ENCODE peak calls at places on chromosomes 12 and 14, in seven cellular contexts. One of them, this sample, is unnamed.
A peak's percentile ranks its signal among the peaks of the same experiment; 100 is the strongest.

GRCh38 chr12:6241495-6241894 is 41.3 kb downstream of the CD9 start:
- DNase-seq in Panc1: no peak
- DNase-seq in HepG2: no peak
- DNase-seq in stomach: peak; percentile 93
- DNase-seq in prostate gland: peak; percentile 62
- DNase-seq in sigmoid colon: no peak
- DNase-seq in HL-60: no peak
- DNase-seq in this sample: no peak

GRCh38 chr12:131795688-131796410 is 32.3 kb upstream of the MMP17 start:
- DNase-seq in sigmoid colon: no peak
- DNase-seq in stomach: no peak
- DNase-seq in prostate gland: peak; percentile 42
- DNase-seq in HL-60: no peak
- DNase-seq in HepG2: no peak
- DNase-seq in Panc1: no peak
- DNase-seq in this sample: no peak

GRCh38 chr12:40691913-40692616 is at the start of gene CNTN1:
- DNase-seq in sigmoid colon: peak; percentile 83
- DNase-seq in HepG2: no peak
- DNase-seq in prostate gland: peak; percentile 46
- DNase-seq in stomach: no peak
- DNase-seq in Panc1: no peak
- DNase-seq in HL-60: no peak
- DNase-seq in this sample: no peak

GRCh38 chr12:47356129-47356622 is 276.4 kb upstream of the AMIGO2 start:
- DNase-seq in HL-60: peak; percentile 42
- DNase-seq in prostate gland: no peak
- DNase-seq in sigmoid colon: no peak
- DNase-seq in HepG2: no peak
- DNase-seq in stomach: no peak
- DNase-seq in Panc1: no peak
- DNase-seq in this sample: no peak

GRCh38 chr12:50186667-50187066 is 19.5 kb upstream of the CERS5 start:
- DNase-seq in HepG2: no peak
- DNase-seq in sigmoid colon: no peak
- DNase-seq in HL-60: no peak
- DNase-seq in stomach: no peak
- DNase-seq in prostate gland: no peak
- DNase-seq in Panc1: no peak
- DNase-seq in this sample: no peak

GRCh38 chr14:100608586-100609330 is 21.5 kb upstream of the BEGAIN start:
- DNase-seq in sigmoid colon: peak; percentile 46
- DNase-seq in HL-60: no peak
- DNase-seq in prostate gland: no peak
- DNase-seq in HepG2: no peak
- DNase-seq in stomach: no peak
- DNase-seq in Panc1: no peak
- DNase-seq in this sample: no peak

GRCh38 chr12:103519632-103520031 is 23.9 kb upstream of the C12orf42 start:
- DNase-seq in Panc1: no peak
- DNase-seq in prostate gland: no peak
- DNase-seq in HepG2: no peak
- DNase-seq in sigmoid colon: no peak
- DNase-seq in HL-60: no peak
- DNase-seq in stomach: no peak
- DNase-seq in this sample: no peak

GRCh38 chr14:102809870-102810269 is 32.6 kb downstream of the TRAF3 start:
- DNase-seq in stomach: no peak
- DNase-seq in sigmoid colon: no peak
- DNase-seq in Panc1: no peak
- DNase-seq in HL-60: no peak
- DNase-seq in HepG2: no peak
- DNase-seq in prostate gland: no peak
- DNase-seq in this sample: no peak

GRCh38 chr12:49064767-49065152 is 4.2 kb upstream of the KMT2D start:
- DNase-seq in sigmoid colon: no peak
- DNase-seq in prostate gland: no peak
- DNase-seq in HepG2: no peak
- DNase-seq in HL-60: no peak
- DNase-seq in stomach: no peak
- DNase-seq in Panc1: no peak
- DNase-seq in this sample: no peak

GRCh38 chr12:116454076-116454475 is 105.1 kb upstream of the MAP1LC3B2 start:
- DNase-seq in Panc1: no peak
- DNase-seq in HepG2: no peak
- DNase-seq in stomach: no peak
- DNase-seq in HL-60: no peak
- DNase-seq in sigmoid colon: no peak
- DNase-seq in prostate gland: no peak
- DNase-seq in this sample: no peak

GRCh38 chr12:30630378-30631285 is 65.0 kb downstream of the IPO8 start:
- DNase-seq in stomach: no peak
- DNase-seq in HL-60: no peak
- DNase-seq in sigmoid colon: no peak
- DNase-seq in prostate gland: no peak
- DNase-seq in HepG2: no peak
- DNase-seq in Panc1: no peak
- DNase-seq in this sample: no peak

GRCh38 chr12:105860556-105861207 is 278.1 kb downstream of the NUAK1 start:
- DNase-seq in prostate gland: peak; percentile 56
- DNase-seq in stomach: no peak
- DNase-seq in HL-60: no peak
- DNase-seq in sigmoid colon: no peak
- DNase-seq in Panc1: no peak
- DNase-seq in HepG2: peak; percentile 19
- DNase-seq in this sample: no peak

GRCh38 chr12:65533177-65533883 is 254.8 kb downstream of the MSRB3 start:
- DNase-seq in sigmoid colon: no peak
- DNase-seq in stomach: no peak
- DNase-seq in HL-60: no peak
- DNase-seq in prostate gland: no peak
- DNase-seq in Panc1: no peak
- DNase-seq in HepG2: no peak
- DNase-seq in this sample: no peak

GRCh38 chr12:68240079-68240478 is 13.3 kb downstream of the IL22 start:
- DNase-seq in Panc1: no peak
- DNase-seq in stomach: no peak
- DNase-seq in sigmoid colon: no peak
- DNase-seq in HL-60: no peak
- DNase-seq in HepG2: no peak
- DNase-seq in prostate gland: no peak
- DNase-seq in this sample: no peak

GRCh38 chr12:124453419-124454351 is 113.7 kb downstream of the NCOR2 start:
- DNase-seq in prostate gland: no peak
- DNase-seq in Panc1: peak; percentile 46
- DNase-seq in HL-60: peak; percentile 88
- DNase-seq in stomach: peak; percentile 70
- DNase-seq in sigmoid colon: peak; percentile 90
- DNase-seq in HepG2: no peak
- DNase-seq in this sample: peak; percentile 95

GRCh38 chr12:25854991-25855390 is 103.5 kb upstream of the RASSF8 start:
- DNase-seq in stomach: no peak
- DNase-seq in HL-60: no peak
- DNase-seq in sigmoid colon: no peak
- DNase-seq in prostate gland: no peak
- DNase-seq in Panc1: no peak
- DNase-seq in HepG2: no peak
- DNase-seq in this sample: no peak

GRCh38 chr12:110079477-110080400 is 31.4 kb upstream of the C12orf76 start:
- DNase-seq in HL-60: no peak
- DNase-seq in Panc1: no peak
- DNase-seq in sigmoid colon: peak; percentile 72
- DNase-seq in stomach: peak; percentile 44
- DNase-seq in HepG2: peak; percentile 96
- DNase-seq in prostate gland: no peak
- DNase-seq in this sample: peak; percentile 64

GRCh38 chr12:93497456-93497855 is 30.1 kb downstream of the MRPL42 start:
- DNase-seq in stomach: no peak
- DNase-seq in prostate gland: no peak
- DNase-seq in sigmoid colon: no peak
- DNase-seq in Panc1: no peak
- DNase-seq in HL-60: no peak
- DNase-seq in HepG2: no peak
- DNase-seq in this sample: no peak

GRCh38 chr12:133026996-133027395 is 10.3 kb upstream of the ZNF84 start:
- DNase-seq in HepG2: no peak
- DNase-seq in sigmoid colon: no peak
- DNase-seq in prostate gland: no peak
- DNase-seq in Panc1: no peak
- DNase-seq in HL-60: no peak
- DNase-seq in stomach: no peak
- DNase-seq in this sample: no peak
- TF ChIP-seq POLR2AphosphoS5 in HepG2: no peak
- TF ChIP-seq POLR2AphosphoS5 in sigmoid colon: no peak
- TF ChIP-seq POLR2AphosphoS5 in prostate gland: no peak
- TF ChIP-seq POLR2AphosphoS5 in Panc1: no peak
- TF ChIP-seq POLR2AphosphoS5 in HL-60: no peak
- TF ChIP-seq POLR2AphosphoS5 in stomach: no peak
- TF ChIP-seq POLR2AphosphoS5 in this sample: no peak

GRCh38 chr12:52005903-52006703 is 643 bp upstream of the TAMALIN start:
- DNase-seq in HepG2: no peak
- DNase-seq in prostate gland: no peak
- DNase-seq in Panc1: no peak
- DNase-seq in sigmoid colon: peak; percentile 87
- DNase-seq in HL-60: peak; percentile 86
- DNase-seq in stomach: peak; percentile 52
- DNase-seq in this sample: peak; percentile 61

GRCh38 chr12:52007982-52008510 is 1.3 kb downstream of the TAMALIN start:
- DNase-seq in stomach: no peak
- DNase-seq in sigmoid colon: no peak
- DNase-seq in prostate gland: no peak
- DNase-seq in HL-60: no peak
- DNase-seq in Panc1: no peak
- DNase-seq in HepG2: no peak
- DNase-seq in this sample: no peak

GRCh38 chr12:52009081-52009751 is 2.5 kb downstream of the TAMALIN start:
- DNase-seq in stomach: no peak
- DNase-seq in HL-60: no peak
- DNase-seq in prostate gland: no peak
- DNase-seq in sigmoid colon: no peak
- DNase-seq in HepG2: no peak
- DNase-seq in Panc1: no peak
- DNase-seq in this sample: no peak

GRCh38 chr12:52006726-52007157 is at the start of gene TAMALIN:
- DNase-seq in stomach: peak; percentile 70
- DNase-seq in HepG2: no peak
- DNase-seq in prostate gland: peak; percentile 71
- DNase-seq in HL-60: no peak
- DNase-seq in sigmoid colon: peak; percentile 90
- DNase-seq in Panc1: no peak
- DNase-seq in this sample: no peak

DNA sequence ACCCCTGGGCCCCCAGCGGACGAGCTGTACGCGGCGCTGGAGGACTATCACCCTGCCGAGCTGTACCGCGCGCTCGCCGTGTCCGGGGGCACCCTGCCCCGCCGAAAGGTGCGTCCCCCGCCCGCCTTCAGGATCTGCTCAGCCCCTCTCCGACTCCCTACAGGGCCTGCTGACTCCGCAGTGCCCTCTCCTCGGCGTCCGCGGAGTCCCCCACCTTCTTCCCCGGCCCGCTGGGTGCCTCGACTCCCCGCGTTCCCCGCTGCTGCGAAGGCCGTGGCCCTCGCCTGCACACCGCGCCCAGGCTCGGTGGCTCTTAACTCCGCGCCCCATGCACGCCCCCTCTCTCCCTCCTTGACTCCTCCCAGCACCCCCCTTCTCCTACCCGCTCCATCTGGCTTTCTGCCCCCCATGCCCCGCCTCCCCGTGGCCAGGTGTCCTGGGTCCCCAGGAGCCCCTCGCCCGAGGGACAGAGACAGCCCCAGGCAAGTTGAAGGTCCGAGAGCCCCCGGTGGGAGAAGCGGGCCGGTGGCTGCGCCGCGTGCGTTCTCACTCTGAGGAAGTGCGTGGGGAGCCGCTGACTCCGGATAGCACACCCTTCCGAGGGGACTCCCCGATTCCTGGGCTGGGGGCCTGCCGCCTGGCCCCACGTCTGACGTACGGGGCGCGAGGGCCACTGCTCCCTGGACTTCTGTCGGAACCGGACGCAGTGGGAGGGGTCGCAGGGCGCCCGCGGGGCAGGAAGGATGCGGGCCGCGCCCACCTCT is 594 bp downstream of the TAMALIN start:
- DNase-seq in prostate gland: no peak
- DNase-seq in Panc1: no peak
- DNase-seq in stomach: peak; percentile 32
- DNase-seq in sigmoid colon: peak; percentile 80
- DNase-seq in HL-60: no peak
- DNase-seq in HepG2: no peak
- DNase-seq in this sample: no peak
- TF ChIP-seq POLR2AphosphoS5 in prostate gland: no peak
- TF ChIP-seq POLR2AphosphoS5 in Panc1: no peak
- TF ChIP-seq POLR2AphosphoS5 in stomach: peak; percentile 30
- TF ChIP-seq POLR2AphosphoS5 in sigmoid colon: no peak
- TF ChIP-seq POLR2AphosphoS5 in HL-60: no peak
- TF ChIP-seq POLR2AphosphoS5 in HepG2: no peak
- TF ChIP-seq POLR2AphosphoS5 in this sample: no peak

DNA sequence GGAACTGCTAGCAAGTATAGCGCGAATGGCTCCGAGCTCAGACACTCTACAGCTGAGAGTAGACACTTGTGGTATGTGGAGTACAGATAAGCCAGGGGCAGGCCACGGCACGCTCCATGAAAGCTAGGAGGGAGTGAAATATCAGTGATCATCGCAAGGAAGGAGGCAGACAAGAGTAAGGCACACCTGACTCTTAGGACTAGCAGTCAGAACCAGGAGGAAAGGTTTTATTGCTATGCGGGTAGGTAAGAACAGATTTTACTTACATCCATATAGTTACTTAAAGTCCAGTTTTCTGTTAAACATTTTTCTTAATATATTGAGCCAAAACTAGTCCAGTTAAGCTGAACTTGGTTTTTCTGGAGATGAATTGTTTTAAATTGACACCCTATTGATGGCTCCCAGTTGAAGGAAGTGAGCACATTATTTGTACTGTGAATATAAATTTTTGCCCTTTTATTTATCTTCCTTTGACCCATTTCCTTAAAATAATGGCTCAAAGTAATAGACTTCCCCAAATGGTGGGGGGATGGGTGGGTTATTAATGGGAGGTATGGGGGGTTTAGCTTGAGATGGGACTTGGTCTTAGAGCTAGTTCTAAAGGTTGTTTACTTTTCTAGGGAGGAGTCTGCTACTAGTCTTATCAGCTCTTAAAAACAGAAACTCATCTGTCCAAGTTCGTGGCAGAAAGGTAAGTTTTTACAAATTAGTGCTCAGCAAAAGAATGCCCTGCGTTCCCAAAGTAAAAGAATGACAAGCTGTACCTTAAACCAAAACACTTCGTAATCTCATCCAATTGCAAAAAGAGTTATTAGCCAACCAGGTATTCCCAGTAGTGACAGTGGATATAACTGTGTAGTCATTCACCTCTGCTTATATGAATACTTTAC is 5.8 kb downstream of the HNRNPA1 start:
- DNase-seq in sigmoid colon: no peak
- DNase-seq in HL-60: no peak
- DNase-seq in prostate gland: peak; percentile 18
- DNase-seq in Panc1: no peak
- DNase-seq in stomach: no peak
- DNase-seq in HepG2: no peak
- DNase-seq in this sample: no peak
- TF ChIP-seq POLR2AphosphoS5 in sigmoid colon: no peak
- TF ChIP-seq POLR2AphosphoS5 in HL-60: peak; percentile 89
- TF ChIP-seq POLR2AphosphoS5 in prostate gland: peak; percentile 10
- TF ChIP-seq POLR2AphosphoS5 in Panc1: peak; percentile 68
- TF ChIP-seq POLR2AphosphoS5 in stomach: peak; percentile 15
- TF ChIP-seq POLR2AphosphoS5 in HepG2: peak; percentile 68
- TF ChIP-seq POLR2AphosphoS5 in this sample: peak; percentile 91

GRCh38 chr12:121626087-121626852 is at the start of gene ORAI1:
- DNase-seq in stomach: peak; percentile 99
- DNase-seq in HepG2: peak; percentile 81
- DNase-seq in HL-60: peak; percentile 94
- DNase-seq in sigmoid colon: peak; percentile 98
- DNase-seq in prostate gland: peak; percentile 97
- DNase-seq in Panc1: no peak
- DNase-seq in this sample: peak; percentile 88
- TF ChIP-seq POLR2AphosphoS5 in stomach: peak; percentile 83
- TF ChIP-seq POLR2AphosphoS5 in HepG2: peak; percentile 71
- TF ChIP-seq POLR2AphosphoS5 in HL-60: no peak
- TF ChIP-seq POLR2AphosphoS5 in sigmoid colon: peak; percentile 62
- TF ChIP-seq POLR2AphosphoS5 in prostate gland: peak; percentile 82
- TF ChIP-seq POLR2AphosphoS5 in Panc1: peak; percentile 63
- TF ChIP-seq POLR2AphosphoS5 in this sample: peak; percentile 82